ENCODE peak calls at places on chromosomes 16 and 17, in five cellular contexts. S, I, R, Z and U are unnamed samples.

GRCh38 chr17:60971515-60972369 is 294.1 kb downstream of the BCAS3 start:
- DNase-seq in S (peak), R (no peak), I (no peak), Z (peak), U (peak)

GRCh38 chr17:76273435-76273921 is 8.3 kb downstream of the UBALD2 start:
- DNase-seq in R (no peak), Z (no peak), S (no peak), I (no peak), U (no peak)

GRCh38 chr16:31538199-31538598 is 10.5 kb downstream of the AHSP start:
- DNase-seq in R (no peak), Z (no peak), I (no peak), S (no peak), U (no peak)

GRCh38 chr16:85239871-85240270 is 127.6 kb upstream of the CIBAR2 start:
- DNase-seq in S (no peak), R (no peak), I (no peak), Z (no peak), U (no peak)

GRCh38 chr16:80778707-80779106 is 25.7 kb downstream of the CDYL2 start:
- DNase-seq in Z (no peak), I (no peak), S (peak), R (no peak), U (no peak)

GRCh38 chr16:28910046-28911031 is 14.7 kb downstream of the RABEP2 start:
- DNase-seq in Z (no peak), S (no peak), R (no peak), I (no peak), U (no peak)

GRCh38 chr17:37702605-37703004 is 42.3 kb downstream of the HNF1B start:
- DNase-seq in I (no peak), R (no peak), Z (peak), S (peak), U (no peak)

GRCh38 chr16:83336630-83337029 is 471.1 kb upstream of the HSBP1 start:
- DNase-seq in I (no peak), S (peak), R (no peak), Z (peak), U (no peak)

GRCh38 chr16:58492066-58492465 is 7.9 kb upstream of the NDRG4 start:
- DNase-seq in I (no peak), S (no peak), R (no peak), Z (no peak), U (no peak)

DNA sequence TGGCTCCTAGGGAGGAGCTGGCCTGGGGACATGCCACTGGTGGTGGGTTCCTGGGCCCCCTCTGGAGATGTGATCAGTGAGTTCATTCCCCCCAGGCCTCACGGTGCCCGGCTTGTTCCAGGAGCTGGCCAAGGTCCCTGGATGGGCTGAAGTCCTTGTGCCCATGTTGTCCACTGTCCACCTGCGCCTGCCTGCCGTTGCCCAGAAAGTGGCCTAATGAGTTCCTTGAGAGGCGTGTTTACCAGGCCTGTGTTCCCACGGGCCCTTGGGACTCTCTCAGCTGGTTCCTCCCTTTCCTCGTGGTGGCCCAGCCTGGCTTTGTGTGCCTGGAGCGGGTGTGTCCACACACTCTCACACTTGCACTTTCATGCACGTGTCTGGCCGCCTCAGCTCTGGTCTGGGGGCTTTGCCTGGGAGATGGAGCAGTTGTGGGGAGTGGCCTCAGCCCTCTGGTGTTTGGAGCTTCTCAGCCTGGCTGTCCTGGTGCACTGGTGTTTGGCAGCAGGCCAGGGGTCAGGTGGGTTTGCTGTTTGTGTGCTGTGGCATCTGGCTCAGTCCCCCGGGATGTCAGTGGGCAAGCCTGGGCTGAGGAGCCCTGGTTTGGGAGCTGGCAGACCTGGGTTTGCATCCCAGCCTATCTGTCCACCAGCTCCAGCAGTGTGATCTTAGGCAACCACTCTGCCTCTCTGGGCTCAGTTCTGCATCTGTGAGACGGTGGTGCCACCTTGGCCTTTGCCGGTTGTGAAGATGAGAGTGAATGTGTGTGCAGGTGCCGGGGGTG is 18.0 kb downstream of the ADCY7 start:
- DNase-seq in I (no peak), Z (no peak), S (no peak), R (peak), U (no peak)
- H3K4me3 ChIP-seq in I (no peak), Z (no peak), S (no peak), R (no peak), U (no peak)

DNA sequence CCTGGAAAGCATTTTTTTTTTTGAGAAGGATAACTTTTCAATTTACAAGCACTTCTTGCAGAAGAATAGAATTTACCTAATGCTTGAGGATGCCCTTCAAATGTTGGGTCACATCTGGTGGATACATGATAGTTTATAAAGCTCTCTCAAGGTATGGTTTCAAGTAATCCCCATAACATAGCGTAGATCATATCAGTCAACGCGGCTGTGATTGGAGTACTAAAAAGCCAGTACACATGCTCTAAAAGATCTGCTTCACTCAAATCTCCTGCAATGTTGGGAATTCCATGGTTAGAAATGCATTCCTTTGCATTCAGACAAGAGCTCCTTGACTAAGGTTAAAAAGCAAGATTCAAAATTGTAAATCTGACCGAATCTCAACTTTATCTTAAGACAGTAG is 3.9 kb upstream of the KCNJ16 start:
- DNase-seq in I (no peak), R (no peak), S (no peak), Z (no peak), U (no peak)
- H3K4me3 ChIP-seq in I (no peak), R (no peak), S (no peak), Z (no peak), U (no peak)

DNA sequence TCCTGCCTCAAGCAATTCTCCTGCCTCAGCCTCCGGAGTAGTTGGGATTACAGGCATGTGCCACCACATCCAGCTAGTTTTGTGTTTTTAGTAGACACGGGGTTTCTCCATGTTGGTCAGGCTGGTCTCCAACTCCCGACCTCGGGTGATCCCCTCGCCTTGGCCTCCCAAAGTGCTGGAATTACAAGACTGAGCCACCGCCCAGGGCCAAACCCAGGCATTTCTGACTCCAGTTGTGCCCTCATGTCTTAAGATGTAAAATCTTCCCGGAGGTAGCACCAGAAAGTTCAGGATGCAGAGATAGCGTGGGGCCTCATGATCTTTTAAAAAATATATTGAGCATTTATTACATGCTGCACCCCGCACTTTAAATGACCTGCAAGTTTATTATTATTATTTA is 12.8 kb upstream of the SMG1 start:
- DNase-seq in S (no peak), R (no peak), I (no peak), Z (no peak), U (no peak)
- H3K4me3 ChIP-seq in S (no peak), R (no peak), I (no peak), Z (no peak), U (no peak)

GRCh38 chr16:89070590-89070989 is 23.1 kb upstream of the ACSF3 start:
- DNase-seq in S (no peak), I (no peak), R (no peak), Z (no peak), U (no peak)

GRCh38 chr16:89069920-89070319 is 23.7 kb upstream of the ACSF3 start:
- DNase-seq in I (no peak), S (no peak), R (no peak), Z (no peak), U (no peak)

GRCh38 chr16:89073346-89074221 is 20.1 kb upstream of the ACSF3 start:
- DNase-seq in I (no peak), Z (no peak), R (no peak), S (no peak), U (no peak)

GRCh38 chr16:89072216-89073130 is 21.2 kb upstream of the ACSF3 start:
- DNase-seq in S (no peak), R (peak), Z (peak), I (no peak), U (no peak)

GRCh38 chr16:89071686-89072182 is 21.9 kb upstream of the ACSF3 start:
- DNase-seq in S (no peak), R (no peak), Z (no peak), I (no peak), U (no peak)
- H3K4me3 ChIP-seq in S (no peak), R (no peak), Z (no peak), I (no peak), U (no peak)

GRCh38 chr16:67546761-67547422 is 15.4 kb upstream of the CTCF start:
- DNase-seq in I (no peak), S (peak), R (peak), Z (peak), U (no peak)
- H3K4me3 ChIP-seq in I (no peak), S (no peak), R (no peak), Z (no peak), U (peak)

GRCh38 chr17:81148986-81149533 is 16.2 kb upstream of the PVALEF start:
- DNase-seq in R (no peak), Z (no peak), I (no peak), S (no peak), U (no peak)

GRCh38 chr17:81151039-81151677 is 14.1 kb upstream of the PVALEF start:
- DNase-seq in I (no peak), S (no peak), R (no peak), Z (no peak), U (no peak)

GRCh38 chr17:81152288-81152848 is 12.9 kb upstream of the PVALEF start:
- DNase-seq in R (no peak), Z (no peak), I (no peak), S (no peak), U (no peak)

GRCh38 chr17:81148571-81148970 is 16.7 kb upstream of the PVALEF start:
- DNase-seq in S (no peak), R (no peak), I (no peak), Z (no peak), U (no peak)

GRCh38 chr17:81150379-81151038 is 14.8 kb upstream of the PVALEF start:
- DNase-seq in R (peak), I (no peak), S (peak), Z (no peak), U (no peak)
- H3K4me3 ChIP-seq in R (no peak), I (no peak), S (no peak), Z (no peak), U (no peak)